ENCODE peak calls at places on chromosomes 2 and 18, in ten cellular contexts. A is colonic mucosa, K is AG04450, X is GM23248, O is PC-9, C is lower lobe of right lung, S is vagina, N is psoas muscle, T is fibroblast of pulmonary artery, U is foreskin fibroblast. L is an unnamed sample.

GRCh38 chr18:13501896-13502295 is 224.5 kb downstream of the FAM210A start:
- DNase-seq in N (no peak), O (no peak), T (no peak), A (no peak), X (no peak), U (no peak), K (no peak), C (no peak), S (no peak), L (no peak)

GRCh38 chr2:217835931-217836881 is 166.6 kb downstream of the TNS1 start:
- DNase-seq in O (no peak), X (peak), A (peak), T (peak), S (peak), N (peak), K (peak), C (peak), U (peak), L (no peak)

GRCh38 chr2:151087377-151087776 is 174.3 kb downstream of the RBM43 start:
- DNase-seq in C (no peak), T (no peak), X (no peak), O (no peak), K (no peak), A (no peak), U (no peak), S (no peak), N (no peak), L (no peak)

GRCh38 chr2:66440692-66441091 is 5.8 kb downstream of the MEIS1 start:
- DNase-seq in X (peak), T (peak), K (no peak), U (peak), A (no peak), N (no peak), S (no peak), C (no peak), O (no peak), L (no peak)

GRCh38 chr2:58633576-58634365 is 392.6 kb upstream of the FANCL start:
- DNase-seq in N (no peak), O (peak), A (no peak), S (no peak), K (no peak), X (peak), U (peak), T (peak), C (no peak), L (no peak)

GRCh38 chr2:107137711-107138110 is 251.7 kb upstream of the ST6GAL2 start:
- DNase-seq in S (no peak), C (no peak), O (no peak), K (no peak), T (no peak), U (no peak), X (no peak), A (no peak), N (no peak), L (no peak)

GRCh38 chr18:12278765-12279682 is 24.9 kb downstream of the CIDEA start:
- DNase-seq in O (no peak), C (peak), T (peak), S (peak), A (peak), N (peak), U (peak), K (peak), X (peak), L (peak)

GRCh38 chr18:21163647-21164625 is 52.3 kb upstream of the ROCK1 start:
- DNase-seq in U (peak), S (no peak), X (peak), A (no peak), O (peak), C (no peak), T (peak), K (peak), N (no peak), L (no peak)

GRCh38 chr2:86703704-86704370 is 16.3 kb upstream of the RMND5A start:
- DNase-seq in U (peak), K (no peak), X (peak), T (peak), A (peak), N (no peak), C (no peak), O (peak), S (no peak), L (no peak)

GRCh38 chr2:120736955-120737801 is 1.5 kb downstream of the GLI2 start:
- DNase-seq in C (no peak), O (no peak), T (peak), X (peak), U (peak), N (peak), S (peak), A (peak), K (peak), L (no peak)

GRCh38 chr18:78973357-78974083 is 6.1 kb upstream of the SALL3 start:
- DNase-seq in C (no peak), U (no peak), S (peak), K (no peak), T (no peak), O (no peak), A (no peak), X (no peak), N (no peak), L (peak)

GRCh38 chr2:131168578-131168977 is 40.8 kb upstream of the POTEE start:
- DNase-seq in T (no peak), S (no peak), C (no peak), K (no peak), X (no peak), A (no peak), U (no peak), O (no peak), N (no peak), L (no peak)

GRCh38 chr2:96815326-96816126 is 542 bp upstream of the CNNM3 start:
- DNase-seq in T (peak), S (no peak), K (no peak), U (peak), O (peak), X (peak), N (no peak), C (no peak), A (peak), L (no peak)

GRCh38 chr2:121356058-121356640 is 71.1 kb upstream of the TFCP2L1 start:
- DNase-seq in A (peak), K (no peak), C (no peak), O (peak), N (no peak), S (no peak), T (peak), U (peak), X (peak), L (no peak)

GRCh38 chr2:216195565-216195978 is 86.4 kb downstream of the XRCC5 start:
- DNase-seq in N (no peak), S (no peak), C (no peak), O (no peak), K (peak), U (peak), A (no peak), X (peak), T (peak), L (no peak)

GRCh38 chr2:46690825-46691224 is 211.5 kb downstream of the TMEM247 start:
- DNase-seq in O (peak), K (peak), C (no peak), A (no peak), S (no peak), U (no peak), N (no peak), T (peak), X (peak), L (no peak)

GRCh38 chr2:221276033-221276432 is 296.1 kb downstream of the EPHA4 start:
- DNase-seq in T (no peak), C (no peak), K (no peak), U (no peak), O (no peak), X (no peak), N (no peak), S (no peak), A (no peak), L (no peak)

GRCh38 chr2:125516496-125517109 is 1139.4 kb upstream of the GYPC start:
- DNase-seq in A (peak), K (no peak), S (no peak), O (peak), T (peak), X (peak), U (peak), C (no peak), N (no peak), L (no peak)

GRCh38 chr2:12809526-12809925 is 92.8 kb downstream of the TRIB2 start:
- DNase-seq in S (no peak), T (no peak), X (no peak), C (no peak), N (no peak), A (no peak), K (no peak), O (no peak), U (peak), L (no peak)

GRCh38 chr18:48914581-48915251 is 36.0 kb downstream of the SMAD7 start:
- DNase-seq in A (no peak), N (no peak), S (no peak), K (no peak), C (no peak), O (no peak), X (no peak), T (no peak), U (no peak), L (no peak)

GRCh38 chr2:126935774-126936173 is 37.1 kb downstream of the TEX51 start:
- DNase-seq in N (no peak), K (no peak), X (no peak), T (no peak), A (no peak), C (no peak), O (no peak), S (no peak), U (no peak), L (no peak)

GRCh38 chr2:43313642-43314017 is 87.2 kb upstream of the ZFP36L2 start:
- DNase-seq in N (no peak), O (no peak), U (no peak), K (no peak), S (no peak), A (no peak), T (no peak), X (no peak), C (no peak), L (no peak)

GRCh38 chr2:85369500-85369899 is 14.9 kb downstream of the ELMOD3 start:
- DNase-seq in T (no peak), K (no peak), C (no peak), N (no peak), O (no peak), X (no peak), S (no peak), U (peak), A (peak), L (no peak)

GRCh38 chr2:75108937-75109482 is 90.3 kb downstream of the TACR1 start:
- DNase-seq in U (no peak), O (no peak), C (no peak), A (no peak), N (no peak), S (no peak), K (no peak), T (no peak), X (no peak), L (no peak)
- H3K4me3 ChIP-seq in U (no peak), O (no peak), C (no peak), A (no peak), N (no peak), S (no peak), K (no peak), T (no peak), X (no peak), L (no peak)

GRCh38 chr2:174596994-174597346 is 634 bp downstream of the WIPF1 start:
- DNase-seq in S (no peak), C (no peak), T (no peak), A (no peak), U (no peak), K (no peak), X (no peak), N (no peak), O (no peak), L (no peak)
- H3K4me3 ChIP-seq in S (peak), C (peak), T (no peak), A (peak), U (no peak), K (no peak), X (no peak), N (peak), O (no peak), L (peak)

GRCh38 chr18:36143391-36143790 is 13.7 kb downstream of the ELP2 start:
- DNase-seq in A (no peak), O (no peak), N (no peak), C (no peak), T (no peak), X (no peak), S (no peak), U (no peak), K (no peak), L (no peak)
- H3K4me3 ChIP-seq in A (no peak), O (no peak), N (no peak), C (no peak), T (no peak), X (no peak), S (no peak), U (no peak), K (no peak), L (no peak)

DNA sequence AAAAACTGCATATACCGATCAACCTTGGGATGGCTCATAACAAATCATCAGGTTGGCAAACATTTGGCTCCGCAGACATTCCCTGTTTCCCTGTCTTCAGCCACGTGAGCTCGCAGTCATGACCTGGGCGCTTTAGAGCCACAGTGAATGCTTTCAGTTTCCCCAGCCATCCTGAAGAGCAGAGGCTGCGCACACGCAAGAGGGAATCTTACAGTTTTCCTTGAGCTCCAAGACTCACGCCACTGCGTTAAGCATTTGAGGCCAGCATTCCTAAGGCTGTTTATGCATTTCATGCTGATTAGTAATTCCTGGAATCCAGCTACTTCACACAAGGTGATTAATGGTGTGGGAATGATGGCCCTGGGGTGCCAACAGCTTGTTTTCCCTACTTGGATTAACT is 95.1 kb downstream of the MTCL1 start:
- DNase-seq in A (no peak), K (peak), X (peak), S (no peak), C (no peak), O (peak), U (peak), T (peak), N (no peak), L (no peak)
- H3K4me3 ChIP-seq in A (no peak), K (no peak), X (peak), S (no peak), C (no peak), O (peak), U (no peak), T (peak), N (peak), L (no peak)